ENCODE peak calls at places on chromosomes 2 and 18, in ten cellular contexts. W, H, A, P, K, C, J, R, S and F are unnamed samples. For H3K9me3, the result is how much of the 10 kb centered on the place peaks cover.

GRCh38 chr18:58861853-58862252 is 2.8 kb upstream of the ZNF532 start:
- DNase-seq in W (no peak), H (no peak), A (no peak), P (no peak), K (no peak), C (no peak), J (no peak), R (no peak), S (peak), F (no peak)

GRCh38 chr2:20419007-20419576 is 27.8 kb upstream of the RHOB start:
- DNase-seq in W (no peak), H (no peak), A (no peak), P (no peak), K (no peak), C (no peak), J (no peak), R (peak), S (no peak), F (no peak)

GRCh38 chr2:152445791-152446201 is 110.8 kb downstream of the FMNL2 start:
- DNase-seq in W (no peak), H (no peak), A (no peak), P (no peak), K (no peak), C (no peak), J (no peak), R (peak), S (no peak), F (no peak)

GRCh38 chr2:215421859-215422461 is 13.9 kb downstream of the FN1 start:
- DNase-seq in W (no peak), H (no peak), A (no peak), P (no peak), K (no peak), C (no peak), J (no peak), R (no peak), S (no peak), F (no peak)

GRCh38 chr2:138779451-138780440 is at the start of gene NXPH2:
- DNase-seq in W (no peak), H (no peak), A (no peak), P (no peak), K (no peak), C (peak), J (no peak), R (no peak), S (no peak), F (no peak)

GRCh38 chr2:228725031-228725430 is 543.5 kb upstream of the SPHKAP start:
- DNase-seq in W (no peak), H (no peak), A (no peak), P (no peak), K (no peak), C (no peak), J (no peak), R (no peak), S (no peak), F (no peak)

GRCh38 chr2:159230145-159230877 is 56.2 kb downstream of the WDSUB1 start:
- DNase-seq in W (no peak), H (no peak), A (no peak), P (no peak), K (no peak), C (no peak), J (no peak), R (no peak), S (no peak), F (no peak)

GRCh38 chr2:224884188-224884587 is 158.1 kb downstream of the DOCK10 start:
- DNase-seq in W (no peak), H (no peak), A (no peak), P (peak), K (no peak), C (no peak), J (peak), R (no peak), S (no peak), F (no peak)

GRCh38 chr2:140658766-140659165 is 1472.0 kb downstream of the LRP1B start:
- DNase-seq in W (no peak), H (no peak), A (no peak), P (no peak), K (no peak), C (no peak), J (no peak), R (no peak), S (no peak), F (no peak)

GRCh38 chr2:231353469-231353868 is 42.0 kb upstream of the B3GNT7 start:
- DNase-seq in W (no peak), H (no peak), A (no peak), P (no peak), K (no peak), C (no peak), J (no peak), R (no peak), S (no peak), F (peak)

GRCh38 chr2:130837175-130837810 is 579 bp downstream of the ARHGEF4 start:
- DNase-seq in W (no peak), H (no peak), A (no peak), P (no peak), K (no peak), C (peak), J (no peak), R (no peak), S (no peak), F (no peak)

GRCh38 chr2:241636983-241637232 is at the start of gene THAP4:
- DNase-seq in W (no peak), H (no peak), A (peak), P (peak), K (no peak), C (peak), J (no peak), R (peak), S (peak), F (peak)

GRCh38 chr2:150911766-150912280 is 349.8 kb downstream of the RBM43 start:
- DNase-seq in W (no peak), H (no peak), A (peak), P (peak), K (peak), C (no peak), J (peak), R (peak), S (peak), F (peak)

GRCh38 chr18:48084858-48085257 is 154.4 kb upstream of the SMAD2 start:
- DNase-seq in W (no peak), H (no peak), A (no peak), P (no peak), K (no peak), C (no peak), J (no peak), R (no peak), S (peak), F (no peak)

GRCh38 chr2:73232471-73233153 is 427 bp downstream of the PRADC1 start:
- DNase-seq in W (no peak), H (no peak), A (no peak), P (peak), K (no peak), C (no peak), J (peak), R (peak), S (peak), F (peak)

GRCh38 chr2:71216501-71216900 is 10.4 kb downstream of the PAIP2B start:
- DNase-seq in W (no peak), H (no peak), A (no peak), P (peak), K (no peak), C (no peak), J (no peak), R (no peak), S (no peak), F (no peak)

GRCh38 chr2:101771226-101771906 is 73.9 kb downstream of the MAP4K4 start:
- DNase-seq in W (no peak), H (no peak), A (no peak), P (no peak), K (no peak), C (no peak), J (no peak), R (no peak), S (no peak), F (no peak)

GRCh38 chr2:174333017-174333501 is 1.7 kb upstream of the SP9 start:
- DNase-seq in W (no peak), H (no peak), A (no peak), P (no peak), K (no peak), C (peak), J (no peak), R (no peak), S (no peak), F (no peak)

GRCh38 chr18:50272593-50272992 is 6.3 kb upstream of the CFAP53 start:
- DNase-seq in W (no peak), H (no peak), A (no peak), P (no peak), K (no peak), C (no peak), J (no peak), R (no peak), S (no peak), F (no peak)

GRCh38 chr2:20381457-20381856 is 30.8 kb upstream of the PUM2 start:
- DNase-seq in W (no peak), H (no peak), A (no peak), P (no peak), K (no peak), C (no peak), J (no peak), R (peak), S (no peak), F (no peak)

GRCh38 chr18:35306588-35307250 is 16.7 kb upstream of the ZSCAN30 start:
- DNase-seq in W (no peak), H (no peak), A (no peak), P (no peak), K (no peak), C (no peak), J (no peak), R (no peak), S (no peak), F (no peak)
- H3K9me3 ChIP-seq in W (under half), H (half or more), A (half or more), P (under half), K (under half), C (half or more), J (under half), R (under half), S (half or more), F (under half)

GRCh38 chr2:11777066-11777782 is 30.8 kb downstream of the LPIN1 start:
- DNase-seq in W (no peak), H (no peak), A (no peak), P (no peak), K (no peak), C (no peak), J (peak), R (no peak), S (no peak), F (no peak)
- H3K27ac ChIP-seq in W (peak), H (no peak), A (no peak), P (no peak), K (peak), C (no peak), J (peak), R (no peak), S (no peak), F (no peak)

GRCh38 chr2:145415151-145415550 is 895.2 kb upstream of the ZEB2 start:
- DNase-seq in W (no peak), H (no peak), A (no peak), P (no peak), K (no peak), C (no peak), J (no peak), R (no peak), S (no peak), F (no peak)

GRCh38 chr2:145411493-145411892 is 891.6 kb upstream of the ZEB2 start:
- DNase-seq in W (no peak), H (no peak), A (no peak), P (no peak), K (no peak), C (no peak), J (no peak), R (no peak), S (peak), F (no peak)

GRCh38 chr2:145413261-145413660 is 893.3 kb upstream of the ZEB2 start:
- DNase-seq in W (no peak), H (no peak), A (no peak), P (no peak), K (no peak), C (no peak), J (no peak), R (no peak), S (no peak), F (no peak)

GRCh38 chr2:145412155-145412554 is 892.2 kb upstream of the ZEB2 start:
- DNase-seq in W (no peak), H (no peak), A (no peak), P (no peak), K (no peak), C (no peak), J (no peak), R (no peak), S (no peak), F (no peak)

GRCh38 chr2:145416640-145417039 is 896.7 kb upstream of the ZEB2 start:
- DNase-seq in W (no peak), H (no peak), A (no peak), P (no peak), K (no peak), C (no peak), J (no peak), R (no peak), S (no peak), F (no peak)
- H3K9me3 ChIP-seq in W (under half), H (under half), A (under half), P (under half), K (under half), C (under half), J (under half), R (under half), S (under half), F (under half)

DNA sequence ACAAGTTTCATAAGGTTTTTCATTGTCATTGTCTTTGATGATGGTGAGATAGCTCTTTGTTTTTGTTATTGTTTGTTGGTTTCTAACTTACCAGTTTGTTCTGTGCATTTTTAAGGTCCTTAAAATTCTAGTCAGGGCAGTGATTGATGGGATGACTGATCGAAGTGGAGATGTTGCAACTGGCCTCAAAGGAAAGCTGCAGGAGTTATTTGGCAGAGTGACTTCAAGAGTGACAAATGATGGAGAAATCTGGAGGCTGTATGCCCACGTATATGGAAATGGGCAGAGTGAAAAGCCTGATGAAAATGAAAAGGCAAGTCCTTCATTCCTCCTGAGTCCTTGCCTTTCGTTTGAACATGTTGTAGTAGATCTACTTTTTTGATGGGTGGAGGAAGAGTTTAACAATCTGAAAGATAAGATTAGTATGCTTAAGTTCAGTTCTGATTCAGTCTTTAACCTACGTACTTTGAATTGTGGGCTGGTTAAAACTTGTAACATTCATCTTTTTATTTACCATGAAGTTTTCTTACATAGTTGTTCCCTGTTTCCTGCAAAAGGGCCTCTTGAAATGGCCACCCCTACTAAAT is 135.8 kb upstream of the LTBP1 start:
- DNase-seq in W (no peak), H (no peak), A (no peak), P (no peak), K (no peak), C (no peak), J (no peak), R (no peak), S (no peak), F (no peak)
- H3K27ac ChIP-seq in W (no peak), H (no peak), A (no peak), P (no peak), K (peak), C (no peak), J (no peak), R (no peak), S (no peak), F (no peak)

GRCh38 chr2:161426416-161426787 is 10.3 kb downstream of the TBR1 start:
- DNase-seq in W (no peak), H (no peak), A (no peak), P (no peak), K (no peak), C (no peak), J (no peak), R (no peak), S (no peak), F (no peak)
- H3K9me3 ChIP-seq in W (under half), H (under half), A (under half), P (under half), K (under half), C (under half), J (under half), R (under half), S (under half), F (under half)

DNA sequence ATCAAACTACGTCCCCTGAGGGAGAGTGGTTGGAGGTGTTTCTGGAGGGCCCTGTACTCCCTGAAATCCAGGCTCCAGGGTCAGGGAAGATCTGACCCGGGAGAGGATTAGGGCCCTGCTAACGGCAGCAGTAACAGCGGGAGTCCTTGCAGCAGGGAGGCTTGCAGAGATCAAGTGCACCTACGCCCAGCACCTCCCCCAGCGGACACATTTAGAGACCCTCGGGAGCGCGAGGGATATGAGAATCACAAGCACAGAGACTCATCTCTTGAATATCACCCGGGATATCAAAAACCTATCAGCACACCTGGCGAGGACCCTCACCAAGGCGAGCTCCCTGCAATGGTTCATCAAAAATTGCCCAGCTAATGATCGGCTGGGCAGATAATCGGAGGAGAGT is 210.0 kb downstream of the GBX2 start:
- DNase-seq in W (no peak), H (no peak), A (no peak), P (no peak), K (no peak), C (no peak), J (no peak), R (no peak), S (no peak), F (no peak)
- H3K27ac ChIP-seq in W (no peak), H (no peak), A (no peak), P (no peak), K (no peak), C (no peak), J (no peak), R (no peak), S (no peak), F (no peak)

GRCh38 chr2:16170675-16171424 is 230.5 kb downstream of the MYCN start:
- DNase-seq in W (no peak), H (no peak), A (no peak), P (no peak), K (no peak), C (no peak), J (no peak), R (no peak), S (no peak), F (no peak)

GRCh38 chr2:16172324-16173175 is 232.2 kb downstream of the MYCN start:
- DNase-seq in W (no peak), H (no peak), A (no peak), P (no peak), K (no peak), C (no peak), J (no peak), R (no peak), S (no peak), F (no peak)

GRCh38 chr2:16169381-16169960 is 229.1 kb downstream of the MYCN start:
- DNase-seq in W (no peak), H (no peak), A (no peak), P (no peak), K (no peak), C (no peak), J (no peak), R (no peak), S (no peak), F (no peak)

GRCh38 chr2:16173893-16174692 is 233.7 kb downstream of the MYCN start:
- DNase-seq in W (no peak), H (no peak), A (no peak), P (no peak), K (no peak), C (no peak), J (no peak), R (no peak), S (no peak), F (no peak)

GRCh38 chr2:16171425-16171920 is 231.1 kb downstream of the MYCN start:
- DNase-seq in W (no peak), H (no peak), A (no peak), P (no peak), K (no peak), C (no peak), J (no peak), R (no peak), S (no peak), F (no peak)
- H3K9me3 ChIP-seq in W (under half), H (under half), A (under half), P (under half), K (under half), C (under half), J (under half), R (under half), S (under half), F (under half)

DNA sequence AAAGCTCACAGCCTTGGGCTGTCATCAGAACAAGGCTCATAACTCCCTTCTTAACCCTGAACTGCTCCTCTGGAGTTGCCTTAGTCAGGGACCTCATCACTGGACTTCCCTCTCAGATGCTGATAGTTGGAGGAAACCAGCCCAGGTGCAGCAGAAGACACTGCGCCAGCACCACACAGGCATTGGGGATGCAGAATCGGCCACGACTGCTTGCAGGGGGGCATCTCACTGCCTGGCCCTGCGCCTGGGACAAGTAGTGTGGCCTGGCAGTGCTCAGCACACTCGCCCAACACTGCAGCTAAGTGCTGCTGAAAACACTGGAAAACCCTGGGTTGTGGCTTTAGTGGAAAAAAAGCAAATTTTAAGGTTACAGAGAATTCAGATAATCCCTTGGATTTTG is 68.7 kb downstream of the NCK2 start:
- DNase-seq in W (no peak), H (no peak), A (no peak), P (no peak), K (no peak), C (no peak), J (no peak), R (no peak), S (no peak), F (no peak)
- H3K27ac ChIP-seq in W (no peak), H (peak), A (no peak), P (no peak), K (no peak), C (no peak), J (no peak), R (no peak), S (no peak), F (peak)